ENCODE peak calls at places on chromosomes 4 and X, in nine cellular contexts. P is nucleus accumbens, Q is progenitor cell of endocrine pancreas, N is iris pigment epithelial cell, R is T-helper 22 cell, V is SIG-M5, H is cardiac muscle cell, J is cardiac fibroblast, T is ecto neural progenitor cell. D is an unnamed sample.

GRCh38 chrX:103398321-103398937 is 22.1 kb downstream of the BEX3 start:
- DNase-seq in P (no peak), Q (no peak), N (peak; percentile 86), R (no peak), V (no peak), H (no peak), J (peak; percentile 91), T (no peak), D (peak; percentile 34)

GRCh38 chrX:150310417-150310816 is 52.7 kb upstream of the MAMLD1 start:
- DNase-seq in P (no peak), Q (no peak), N (no peak), R (no peak), V (no peak), H (no peak), J (no peak), T (no peak), D (no peak)

GRCh38 chr4:151688785-151689043 is 72.1 kb downstream of the GATB start:
- DNase-seq in P (no peak), Q (no peak), N (no peak), R (no peak), V (no peak), H (no peak), J (no peak), T (no peak), D (no peak)

GRCh38 chrX:107684956-107685385 is 56.7 kb downstream of the PRPS1 start:
- DNase-seq in P (no peak), Q (no peak), N (peak; percentile 83), R (no peak), V (peak; percentile 45), H (peak; percentile 55), J (peak; percentile 81), T (no peak), D (no peak)

GRCh38 chr4:139214039-139214534 is 37.1 kb upstream of the ELF2 start:
- DNase-seq in P (no peak), Q (no peak), N (peak; percentile 40), R (no peak), V (peak; percentile 61), H (peak; percentile 55), J (no peak), T (peak; percentile 49), D (no peak)

GRCh38 chr4:26584725-26585124 is 841 bp downstream of the TBC1D19 start:
- DNase-seq in P (no peak), Q (no peak), N (no peak), R (no peak), V (no peak), H (no peak), J (peak; percentile 51), T (no peak), D (no peak)

GRCh38 chr4:65747386-65747785 is 77.1 kb upstream of the EPHA5 start:
- DNase-seq in P (no peak), Q (no peak), N (peak; percentile 72), R (no peak), V (no peak), H (no peak), J (no peak), T (no peak), D (no peak)

GRCh38 chr4:87971866-87972265 is 3.6 kb upstream of the SPP1 start:
- DNase-seq in P (no peak), Q (no peak), N (no peak), R (no peak), V (no peak), H (no peak), J (no peak), T (no peak), D (no peak)

GRCh38 chr4:5711479-5712184 is 631 bp downstream of the EVC start:
- DNase-seq in P (no peak), Q (no peak), N (peak; percentile 68), R (no peak), V (no peak), H (no peak), J (peak; percentile 51), T (peak; percentile 69), D (peak; percentile 78)

GRCh38 chrX:12974217-12974796 is 603 bp upstream of the TMSB4X start:
- DNase-seq in P (no peak), Q (no peak), N (peak; percentile 62), R (no peak), V (no peak), H (no peak), J (peak; percentile 83), T (peak; percentile 69), D (peak; percentile 54)

GRCh38 chrX:101191217-101191750 is 28.3 kb upstream of the DRP2 start:
- DNase-seq in P (no peak), Q (peak; percentile 32), N (no peak), R (no peak), V (no peak), H (peak; percentile 38), J (no peak), T (peak; percentile 69), D (peak; percentile 16)

GRCh38 chr4:38185406-38185805 is 225.2 kb downstream of the PTTG2 start:
- DNase-seq in P (no peak), Q (no peak), N (no peak), R (no peak), V (no peak), H (no peak), J (no peak), T (no peak), D (no peak)

GRCh38 chr4:15729910-15730533 is 27.2 kb downstream of the BST1 start:
- DNase-seq in P (no peak), Q (no peak), N (peak; percentile 38), R (no peak), V (no peak), H (peak; percentile 69), J (peak; percentile 64), T (no peak), D (peak; percentile 61)

GRCh38 chr4:57081651-57082349 is 28.4 kb downstream of the IGFBP7 start:
- DNase-seq in P (no peak), Q (no peak), N (no peak), R (no peak), V (no peak), H (no peak), J (no peak), T (no peak), D (no peak)